ENCODE peak calls at places on chromosome 6, in four cellular contexts. One of them, this sample, is unnamed.
A peak's percentile ranks its signal among the peaks of the same experiment; 100 is the strongest.

GRCh38 chr6:76683985-76684384 is 611.5 kb upstream of the IMPG1 start:
- DNase-seq in psoas muscle: no peak
- DNase-seq in tibial artery: no peak
- DNase-seq in sigmoid colon: no peak
- DNase-seq in this sample: no peak

GRCh38 chr6:45965007-45965406 is 50.7 kb downstream of the CLIC5 start:
- DNase-seq in tibial artery: no peak
- DNase-seq in sigmoid colon: no peak
- DNase-seq in psoas muscle: no peak
- DNase-seq in this sample: no peak

GRCh38 chr6:109053285-109053684 is 41.4 kb downstream of the SESN1 start:
- DNase-seq in psoas muscle: no peak
- DNase-seq in tibial artery: no peak
- DNase-seq in sigmoid colon: no peak
- DNase-seq in this sample: no peak

GRCh38 chr6:163965426-163966348 is 551.2 kb downstream of the QKI start:
- DNase-seq in psoas muscle: peak; percentile 67
- DNase-seq in sigmoid colon: no peak
- DNase-seq in tibial artery: no peak
- DNase-seq in this sample: no peak

GRCh38 chr6:123715243-123715863 is 78.6 kb upstream of the TRDN start:
- DNase-seq in psoas muscle: no peak
- DNase-seq in tibial artery: no peak
- DNase-seq in sigmoid colon: no peak
- DNase-seq in this sample: no peak

GRCh38 chr6:169456840-169457239 is 203.2 kb upstream of the THBS2 start:
- DNase-seq in sigmoid colon: no peak
- DNase-seq in psoas muscle: no peak
- DNase-seq in tibial artery: no peak
- DNase-seq in this sample: no peak

GRCh38 chr6:13668291-13668928 is 43.2 kb downstream of the RANBP9 start:
- DNase-seq in psoas muscle: no peak
- DNase-seq in sigmoid colon: no peak
- DNase-seq in tibial artery: no peak
- DNase-seq in this sample: no peak

GRCh38 chr6:16132909-16133308 is 4.0 kb downstream of the MYLIP start:
- DNase-seq in psoas muscle: no peak
- DNase-seq in tibial artery: no peak
- DNase-seq in sigmoid colon: no peak
- DNase-seq in this sample: no peak

GRCh38 chr6:166494757-166495486 is 91.6 kb downstream of the RAMACL start:
- DNase-seq in tibial artery: no peak
- DNase-seq in psoas muscle: no peak
- DNase-seq in sigmoid colon: peak; percentile 57
- DNase-seq in this sample: no peak

GRCh38 chr6:21895591-21895990 is 302.0 kb downstream of the SOX4 start:
- DNase-seq in tibial artery: no peak
- DNase-seq in sigmoid colon: no peak
- DNase-seq in psoas muscle: no peak
- DNase-seq in this sample: no peak

GRCh38 chr6:50361641-50362331 is 312.1 kb upstream of the DEFB112 start:
- DNase-seq in sigmoid colon: no peak
- DNase-seq in tibial artery: no peak
- DNase-seq in psoas muscle: no peak
- DNase-seq in this sample: no peak

GRCh38 chr6:158008894-158009891 is 27.5 kb downstream of the SYNJ2 start:
- DNase-seq in sigmoid colon: peak; percentile 88
- DNase-seq in psoas muscle: peak; percentile 81
- DNase-seq in tibial artery: peak; percentile 56
- DNase-seq in this sample: no peak

GRCh38 chr6:115932481-115932880 is 128.2 kb downstream of the FRK start:
- DNase-seq in tibial artery: no peak
- DNase-seq in sigmoid colon: no peak
- DNase-seq in psoas muscle: no peak
- DNase-seq in this sample: no peak

GRCh38 chr6:8499540-8499939 is 64.2 kb upstream of the SLC35B3 start:
- DNase-seq in sigmoid colon: no peak
- DNase-seq in tibial artery: no peak
- DNase-seq in psoas muscle: no peak
- DNase-seq in this sample: no peak

GRCh38 chr6:159981591-159982245 is 12.8 kb downstream of the IGF2R start:
- DNase-seq in sigmoid colon: peak; percentile 69
- DNase-seq in tibial artery: peak; percentile 73
- DNase-seq in psoas muscle: peak; percentile 58
- DNase-seq in this sample: no peak

GRCh38 chr6:71855406-71855805 is 30.9 kb upstream of the RIMS1 start:
- DNase-seq in tibial artery: no peak
- DNase-seq in psoas muscle: no peak
- DNase-seq in sigmoid colon: no peak
- DNase-seq in this sample: no peak

GRCh38 chr6:4906942-4907300 is 96.9 kb downstream of the RPP40 start:
- DNase-seq in psoas muscle: peak; percentile 67
- DNase-seq in tibial artery: no peak
- DNase-seq in sigmoid colon: no peak
- DNase-seq in this sample: no peak

GRCh38 chr6:88311561-88311960 is 145.4 kb upstream of the CNR1 start:
- DNase-seq in psoas muscle: no peak
- DNase-seq in sigmoid colon: no peak
- DNase-seq in tibial artery: no peak
- DNase-seq in this sample: no peak

GRCh38 chr6:170454512-170455285 is 98.4 kb downstream of the PSMB1 start:
- DNase-seq in psoas muscle: no peak
- DNase-seq in tibial artery: no peak
- DNase-seq in sigmoid colon: no peak
- DNase-seq in this sample: peak; percentile 50

GRCh38 chr6:133242761-133243590 is 1.8 kb downstream of the EYA4 start:
- DNase-seq in sigmoid colon: no peak
- DNase-seq in tibial artery: no peak
- DNase-seq in psoas muscle: peak; percentile 82
- DNase-seq in this sample: no peak

GRCh38 chr6:31070711-31071197 is 41.6 kb downstream of the C6orf15 start:
- DNase-seq in psoas muscle: no peak
- DNase-seq in sigmoid colon: no peak
- DNase-seq in tibial artery: no peak
- DNase-seq in this sample: no peak

GRCh38 chr6:39543950-39544349 is 181.3 kb downstream of the KIF6 start:
- DNase-seq in psoas muscle: no peak
- DNase-seq in tibial artery: no peak
- DNase-seq in sigmoid colon: no peak
- DNase-seq in this sample: no peak

GRCh38 chr6:30743099-30744053 is 889 bp upstream of the FLOT1 start:
- DNase-seq in psoas muscle: no peak
- DNase-seq in sigmoid colon: peak; percentile 79
- DNase-seq in tibial artery: peak; percentile 37
- DNase-seq in this sample: no peak

GRCh38 chr6:79718509-79719247 is 87.5 kb downstream of the SH3BGRL2 start:
- DNase-seq in sigmoid colon: no peak
- DNase-seq in tibial artery: no peak
- DNase-seq in psoas muscle: no peak
- DNase-seq in this sample: no peak

GRCh38 chr6:35164868-35165267 is 23.7 kb upstream of the TCP11 start:
- DNase-seq in sigmoid colon: no peak
- DNase-seq in tibial artery: no peak
- DNase-seq in psoas muscle: no peak
- DNase-seq in this sample: no peak
- H3K27ac ChIP-seq in sigmoid colon: no peak overlapping the region
- H3K27ac ChIP-seq in tibial artery: no peak overlapping the region
- H3K27ac ChIP-seq in psoas muscle: no peak overlapping the region
- H3K27ac ChIP-seq in this sample: no peak overlapping the region

DNA sequence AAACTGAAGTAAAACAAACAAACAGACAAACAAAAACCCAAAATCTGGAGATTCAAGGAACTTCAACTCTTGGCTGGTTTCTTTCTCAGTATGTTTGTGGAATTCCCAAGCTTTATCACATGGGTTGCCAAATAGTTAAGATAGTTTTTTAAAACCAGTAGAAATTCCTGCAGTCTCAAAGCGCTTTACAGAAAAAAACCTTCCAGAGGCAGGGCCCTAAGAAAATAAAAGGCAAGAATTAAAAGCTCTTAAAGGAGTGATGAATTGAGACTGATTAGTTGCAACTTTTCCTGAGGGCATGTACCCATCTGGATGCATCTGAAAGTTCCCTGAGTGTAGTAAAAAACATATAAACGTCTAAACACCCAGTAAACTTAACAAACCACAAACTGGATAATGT is 25.9 kb upstream of the PTCHD4 start:
- DNase-seq in psoas muscle: no peak
- DNase-seq in sigmoid colon: no peak
- DNase-seq in tibial artery: no peak
- DNase-seq in this sample: no peak
- H3K4me1 ChIP-seq in psoas muscle: no peaks in the 10 kb centered on the region
- H3K4me1 ChIP-seq in sigmoid colon: no peaks in the 10 kb centered on the region
- H3K4me1 ChIP-seq in tibial artery: no peaks in the 10 kb centered on the region
- H3K4me1 ChIP-seq in this sample: no peaks in the 10 kb centered on the region

DNA sequence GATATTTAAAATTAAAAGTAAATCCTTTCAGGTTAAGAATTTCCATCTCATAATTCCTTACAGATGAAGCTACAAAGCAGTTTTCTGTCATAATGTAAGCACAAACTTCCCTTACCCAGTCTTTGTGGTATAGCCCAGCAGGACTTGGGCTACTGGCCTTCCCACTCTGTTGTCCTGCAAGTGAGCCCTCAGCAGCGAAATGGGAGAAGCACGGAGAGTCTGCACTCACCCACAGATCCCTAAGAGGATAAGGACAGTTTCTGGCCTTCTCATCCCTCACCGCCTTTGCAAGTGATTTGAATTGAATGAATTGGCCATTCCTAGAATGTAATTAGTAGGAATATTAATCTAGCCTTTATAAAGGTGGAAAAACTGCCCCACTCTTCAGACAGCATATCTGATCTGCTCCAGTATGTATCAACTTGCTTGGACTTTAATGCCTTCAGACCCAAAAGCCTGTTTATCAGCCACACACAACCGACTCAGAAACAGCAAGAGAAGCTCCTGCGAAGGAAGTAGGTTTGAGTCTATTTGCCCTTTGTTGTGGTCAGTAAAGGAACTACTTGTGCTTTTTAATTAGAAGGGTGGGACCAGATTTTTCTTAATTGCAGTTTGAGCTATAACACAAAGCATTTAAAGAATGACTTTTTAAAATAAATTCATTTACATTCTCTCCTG is 29.9 kb upstream of the PRDM1 start:
- DNase-seq in psoas muscle: no peak
- DNase-seq in tibial artery: no peak
- DNase-seq in sigmoid colon: no peak
- DNase-seq in this sample: no peak
- TF ChIP-seq CTCF in psoas muscle: no peak
- TF ChIP-seq CTCF in tibial artery: no peak
- TF ChIP-seq CTCF in sigmoid colon: no peak
- TF ChIP-seq CTCF in this sample: no peak

GRCh38 chr6:148509789-148510581 is 167.3 kb downstream of the SASH1 start:
- DNase-seq in sigmoid colon: peak; percentile 92
- DNase-seq in tibial artery: peak; percentile 91
- DNase-seq in psoas muscle: peak; percentile 84
- DNase-seq in this sample: no peak

GRCh38 chr6:148513145-148514071 is 170.8 kb downstream of the SASH1 start:
- DNase-seq in psoas muscle: peak; percentile 67
- DNase-seq in sigmoid colon: no peak
- DNase-seq in tibial artery: peak; percentile 60
- DNase-seq in this sample: no peak

GRCh38 chr6:148508401-148509151 is 165.9 kb downstream of the SASH1 start:
- DNase-seq in sigmoid colon: no peak
- DNase-seq in tibial artery: no peak
- DNase-seq in psoas muscle: no peak
- DNase-seq in this sample: no peak

GRCh38 chr6:148507774-148508173 is 165.1 kb downstream of the SASH1 start:
- DNase-seq in tibial artery: peak; percentile 79
- DNase-seq in psoas muscle: no peak
- DNase-seq in sigmoid colon: peak; percentile 88
- DNase-seq in this sample: no peak

DNA sequence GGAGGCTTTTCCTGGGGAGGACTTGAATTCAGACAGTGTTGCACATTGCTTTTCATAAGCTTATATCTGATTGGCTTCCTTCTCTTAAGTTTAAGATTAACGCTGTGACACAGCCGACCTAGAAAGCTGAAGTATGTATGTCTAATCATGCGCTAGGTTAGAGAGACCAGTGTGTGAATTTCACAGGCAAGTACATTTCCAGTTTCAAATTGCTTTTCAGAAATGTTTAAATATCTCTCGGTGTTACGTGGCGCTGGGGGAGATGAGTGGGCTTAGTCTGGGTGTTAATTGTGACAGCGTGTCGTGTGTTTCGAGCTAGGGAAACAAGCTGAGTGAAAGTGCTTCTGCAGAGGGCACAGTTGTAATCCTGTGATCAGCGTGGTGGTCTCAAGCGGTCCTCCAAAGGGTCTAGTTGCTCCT is 166.5 kb downstream of the SASH1 start:
- DNase-seq in sigmoid colon: no peak
- DNase-seq in psoas muscle: no peak
- DNase-seq in tibial artery: no peak
- DNase-seq in this sample: no peak
- H3K27ac ChIP-seq in sigmoid colon: peak overlapping the region; percentile 86
- H3K27ac ChIP-seq in psoas muscle: peak overlapping the region; percentile 63
- H3K27ac ChIP-seq in tibial artery: peak overlapping the region; percentile 94
- H3K27ac ChIP-seq in this sample: peak overlapping the region; percentile 84

GRCh38 chr6:112207131-112207530 is 47.2 kb downstream of the LAMA4 start:
- DNase-seq in psoas muscle: no peak
- DNase-seq in sigmoid colon: no peak
- DNase-seq in tibial artery: no peak
- DNase-seq in this sample: no peak
- H3K4me1 ChIP-seq in psoas muscle: no peaks in the 10 kb centered on the region
- H3K4me1 ChIP-seq in sigmoid colon: peaks cover 30% of the 10 kb centered on the region
- H3K4me1 ChIP-seq in tibial artery: peaks cover 20% of the 10 kb centered on the region
- H3K4me1 ChIP-seq in this sample: no peaks in the 10 kb centered on the region

This sample was measured in ascending aorta.